ENCODE peak calls at places on chromosomes 3 and 15, in six cellular contexts. One of them, this sample, is unnamed.

GRCh38 chr3:85737846-85738245 is 779.1 kb downstream of the CADM2 start:
- DNase-seq in heart left ventricle: no peak
- DNase-seq in A673: no peak
- DNase-seq in fibroblast of the aortic adventitia: no peak
- DNase-seq in hepatocyte: no peak
- DNase-seq in cardiac muscle cell: no peak
- DNase-seq in this sample: no peak

GRCh38 chr3:13950042-13950441 is 70.2 kb upstream of the WNT7A start:
- DNase-seq in heart left ventricle: no peak
- DNase-seq in A673: peak
- DNase-seq in fibroblast of the aortic adventitia: no peak
- DNase-seq in hepatocyte: no peak
- DNase-seq in cardiac muscle cell: no peak
- DNase-seq in this sample: no peak

GRCh38 chr3:27717200-27717852 is 4.8 kb downstream of the EOMES start:
- DNase-seq in heart left ventricle: no peak
- DNase-seq in A673: no peak
- DNase-seq in fibroblast of the aortic adventitia: no peak
- DNase-seq in hepatocyte: no peak
- DNase-seq in cardiac muscle cell: no peak
- DNase-seq in this sample: no peak

GRCh38 chr15:83498374-83498773 is 51.2 kb downstream of the SH3GL3 start:
- DNase-seq in heart left ventricle: no peak
- DNase-seq in A673: no peak
- DNase-seq in fibroblast of the aortic adventitia: no peak
- DNase-seq in hepatocyte: no peak
- DNase-seq in cardiac muscle cell: no peak
- DNase-seq in this sample: no peak

GRCh38 chr3:31356941-31357340 is 175.8 kb upstream of the STT3B start:
- DNase-seq in heart left ventricle: no peak
- DNase-seq in A673: no peak
- DNase-seq in fibroblast of the aortic adventitia: peak
- DNase-seq in hepatocyte: peak
- DNase-seq in cardiac muscle cell: no peak
- DNase-seq in this sample: peak

GRCh38 chr3:127762077-127762786 is 60.1 kb downstream of the MGLL start:
- DNase-seq in heart left ventricle: peak
- DNase-seq in A673: no peak
- DNase-seq in fibroblast of the aortic adventitia: no peak
- DNase-seq in hepatocyte: no peak
- DNase-seq in cardiac muscle cell: peak
- DNase-seq in this sample: peak

GRCh38 chr3:169147246-169148008 is 516.1 kb downstream of the MECOM start:
- DNase-seq in heart left ventricle: peak
- DNase-seq in A673: peak
- DNase-seq in fibroblast of the aortic adventitia: peak
- DNase-seq in hepatocyte: peak
- DNase-seq in cardiac muscle cell: peak
- DNase-seq in this sample: peak

GRCh38 chr15:67080900-67081431 is 15.6 kb downstream of the SMAD3 start:
- DNase-seq in heart left ventricle: peak
- DNase-seq in A673: peak
- DNase-seq in fibroblast of the aortic adventitia: peak
- DNase-seq in hepatocyte: no peak
- DNase-seq in cardiac muscle cell: no peak
- DNase-seq in this sample: no peak

GRCh38 chr3:134201201-134202130 is 49.2 kb downstream of the RYK start:
- DNase-seq in heart left ventricle: no peak
- DNase-seq in A673: peak
- DNase-seq in fibroblast of the aortic adventitia: peak
- DNase-seq in hepatocyte: no peak
- DNase-seq in cardiac muscle cell: no peak
- DNase-seq in this sample: peak

GRCh38 chr15:67701669-67702068 is 123.6 kb upstream of the SKOR1 start:
- DNase-seq in heart left ventricle: no peak
- DNase-seq in A673: no peak
- DNase-seq in fibroblast of the aortic adventitia: peak
- DNase-seq in hepatocyte: no peak
- DNase-seq in cardiac muscle cell: no peak
- DNase-seq in this sample: peak

GRCh38 chr3:117587416-117587815 is 877.8 kb downstream of the TUSC7 start:
- DNase-seq in heart left ventricle: no peak
- DNase-seq in A673: no peak
- DNase-seq in fibroblast of the aortic adventitia: no peak
- DNase-seq in hepatocyte: no peak
- DNase-seq in cardiac muscle cell: peak
- DNase-seq in this sample: no peak

GRCh38 chr3:14460342-14461005 is 58.1 kb downstream of the SLC6A6 start:
- DNase-seq in heart left ventricle: peak
- DNase-seq in A673: no peak
- DNase-seq in fibroblast of the aortic adventitia: peak
- DNase-seq in hepatocyte: no peak
- DNase-seq in cardiac muscle cell: no peak
- DNase-seq in this sample: peak

GRCh38 chr3:127823590-127823857 is 1.2 kb upstream of the MGLL start:
- DNase-seq in heart left ventricle: no peak
- DNase-seq in A673: no peak
- DNase-seq in fibroblast of the aortic adventitia: no peak
- DNase-seq in hepatocyte: no peak
- DNase-seq in cardiac muscle cell: no peak
- DNase-seq in this sample: no peak

GRCh38 chr3:140494970-140495369 is 182.9 kb upstream of the TRIM42 start:
- DNase-seq in heart left ventricle: no peak
- DNase-seq in A673: no peak
- DNase-seq in fibroblast of the aortic adventitia: no peak
- DNase-seq in hepatocyte: no peak
- DNase-seq in cardiac muscle cell: no peak
- DNase-seq in this sample: no peak

GRCh38 chr3:176430244-176430893 is 766.9 kb downstream of the TBL1XR1 start:
- DNase-seq in heart left ventricle: no peak
- DNase-seq in A673: peak
- DNase-seq in fibroblast of the aortic adventitia: peak
- DNase-seq in hepatocyte: peak
- DNase-seq in cardiac muscle cell: peak
- DNase-seq in this sample: peak

GRCh38 chr15:79680721-79681120 is 216.1 kb downstream of the MTHFS start:
- DNase-seq in heart left ventricle: no peak
- DNase-seq in A673: peak
- DNase-seq in fibroblast of the aortic adventitia: peak
- DNase-seq in hepatocyte: no peak
- DNase-seq in cardiac muscle cell: no peak
- DNase-seq in this sample: peak

GRCh38 chr3:77189684-77190083 is 149.8 kb downstream of the ROBO2 start:
- DNase-seq in heart left ventricle: no peak
- DNase-seq in A673: no peak
- DNase-seq in fibroblast of the aortic adventitia: no peak
- DNase-seq in hepatocyte: no peak
- DNase-seq in cardiac muscle cell: no peak
- DNase-seq in this sample: no peak

GRCh38 chr3:13590841-13591515 is 42.1 kb downstream of the FBLN2 start:
- DNase-seq in heart left ventricle: no peak
- DNase-seq in A673: no peak
- DNase-seq in fibroblast of the aortic adventitia: no peak
- DNase-seq in hepatocyte: no peak
- DNase-seq in cardiac muscle cell: no peak
- DNase-seq in this sample: no peak

GRCh38 chr15:86650084-86650483 is 570.4 kb downstream of the AGBL1 start:
- DNase-seq in heart left ventricle: no peak
- DNase-seq in A673: peak
- DNase-seq in fibroblast of the aortic adventitia: peak
- DNase-seq in hepatocyte: no peak
- DNase-seq in cardiac muscle cell: no peak
- DNase-seq in this sample: no peak

DNA sequence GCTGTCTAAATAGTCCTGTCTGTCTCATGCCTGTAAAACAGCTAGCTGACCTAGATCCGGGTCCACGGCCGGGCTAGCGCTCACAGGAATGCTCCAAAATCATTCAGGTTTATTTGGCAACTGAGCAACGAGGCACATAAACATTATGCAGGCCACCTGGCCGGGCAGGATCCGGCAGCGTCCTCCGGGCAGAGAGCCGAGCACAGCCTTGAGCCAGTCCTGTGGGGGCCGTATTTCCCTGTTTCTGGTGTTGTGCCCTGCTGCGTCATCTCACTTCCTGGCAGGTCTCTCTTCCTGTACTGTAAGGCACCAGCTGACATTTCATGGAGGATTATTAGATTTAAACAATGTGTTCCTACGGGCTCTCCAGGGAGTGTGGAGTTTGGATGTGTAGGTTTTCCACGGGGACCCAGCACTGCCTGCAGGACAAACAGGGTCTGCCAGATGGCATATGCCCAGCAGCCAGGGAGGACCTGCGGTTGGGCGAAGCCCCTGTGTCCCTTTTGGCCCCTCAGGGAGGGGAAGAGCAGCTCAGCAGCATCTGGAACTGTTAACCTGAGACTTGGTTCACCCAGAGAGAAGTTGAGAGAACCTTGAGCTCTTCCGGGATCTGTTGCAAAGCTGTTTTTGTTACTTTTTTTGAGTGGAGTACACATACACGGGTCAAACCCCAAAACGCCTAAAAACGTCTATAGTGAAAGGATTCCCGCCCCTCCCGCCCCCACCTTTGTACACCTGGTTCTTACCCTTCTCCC is 16.5 kb upstream of the LRRK1 start:
- DNase-seq in heart left ventricle: peak
- DNase-seq in A673: peak
- DNase-seq in fibroblast of the aortic adventitia: peak
- DNase-seq in hepatocyte: peak
- DNase-seq in cardiac muscle cell: no peak
- DNase-seq in this sample: peak
- H3K4me3 ChIP-seq in heart left ventricle: peak
- H3K4me3 ChIP-seq in A673: no peak
- H3K4me3 ChIP-seq in fibroblast of the aortic adventitia: peak
- H3K4me3 ChIP-seq in hepatocyte: no peak
- H3K4me3 ChIP-seq in cardiac muscle cell: no peak
- H3K4me3 ChIP-seq in this sample: peak

DNA sequence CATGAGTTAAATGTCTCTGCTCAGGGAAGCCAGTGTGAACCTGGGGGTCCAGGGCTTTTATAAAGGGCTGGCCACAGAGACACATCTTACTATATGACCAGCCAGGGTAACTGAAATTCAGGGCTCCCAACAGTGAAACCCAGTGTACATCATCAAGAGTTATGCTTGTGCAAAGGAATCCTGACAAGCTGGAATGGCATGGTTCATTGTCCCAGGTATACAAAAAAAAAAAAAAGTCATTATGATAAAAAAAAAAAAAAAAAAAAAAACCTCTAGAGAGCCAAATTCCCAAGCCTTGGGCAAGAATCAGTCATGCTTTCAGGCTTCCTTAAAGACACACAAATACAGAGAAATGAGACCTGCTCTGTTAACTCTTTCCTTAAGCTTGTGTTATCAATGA is 452.0 kb downstream of the GABRG3 start:
- DNase-seq in heart left ventricle: no peak
- DNase-seq in A673: no peak
- DNase-seq in fibroblast of the aortic adventitia: no peak
- DNase-seq in hepatocyte: no peak
- DNase-seq in cardiac muscle cell: no peak
- DNase-seq in this sample: no peak
- TF ChIP-seq CTCF in heart left ventricle: no peak
- TF ChIP-seq CTCF in A673: no peak
- TF ChIP-seq CTCF in fibroblast of the aortic adventitia: no peak
- TF ChIP-seq CTCF in hepatocyte: no peak
- TF ChIP-seq CTCF in cardiac muscle cell: no peak
- TF ChIP-seq CTCF in this sample: no peak

DNA sequence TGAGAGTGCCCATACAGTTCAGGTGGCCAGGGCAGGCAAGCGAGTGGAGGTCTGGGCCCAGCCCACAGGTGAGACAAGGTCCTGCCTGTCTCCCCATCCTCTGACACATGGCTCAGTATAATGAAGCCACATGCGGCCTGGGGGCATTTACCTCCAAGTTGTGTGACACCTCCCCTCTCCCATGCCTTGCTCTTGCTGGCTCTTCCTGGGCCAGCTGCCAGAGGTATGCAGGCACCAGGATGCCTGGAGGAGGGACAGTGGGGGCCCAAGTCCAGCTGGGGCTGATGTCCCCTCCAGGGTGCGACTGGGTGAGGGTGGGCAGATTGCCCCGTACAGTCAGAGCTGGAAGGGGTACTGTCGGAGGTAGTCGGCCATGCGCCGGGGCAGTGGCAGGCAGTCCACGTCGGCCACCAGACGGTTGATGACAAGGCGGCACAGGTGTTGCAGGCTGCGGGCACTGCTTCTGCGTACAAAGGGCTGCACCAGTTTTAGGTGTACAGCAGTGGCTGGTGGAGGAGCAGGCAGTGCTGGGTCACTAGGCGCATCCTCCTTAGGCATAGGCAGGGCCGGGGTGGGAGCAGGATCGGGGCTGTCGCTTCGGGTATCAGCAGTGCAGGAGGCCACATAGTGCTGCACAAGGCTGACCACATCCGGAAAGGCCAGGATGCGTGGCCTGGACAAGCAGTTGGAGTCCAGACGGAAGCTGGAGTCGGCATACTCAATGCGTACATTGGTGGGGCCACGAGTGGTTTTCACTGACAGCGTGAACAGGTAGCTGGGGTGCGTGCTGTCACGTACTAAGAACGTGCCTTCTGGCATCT is 4.1 kb downstream of the CISH start:
- DNase-seq in heart left ventricle: peak
- DNase-seq in A673: no peak
- DNase-seq in fibroblast of the aortic adventitia: no peak
- DNase-seq in hepatocyte: no peak
- DNase-seq in cardiac muscle cell: no peak
- DNase-seq in this sample: no peak
- H3K4me3 ChIP-seq in heart left ventricle: no peak
- H3K4me3 ChIP-seq in A673: no peak
- H3K4me3 ChIP-seq in fibroblast of the aortic adventitia: no peak
- H3K4me3 ChIP-seq in hepatocyte: no peak
- H3K4me3 ChIP-seq in cardiac muscle cell: no peak
- H3K4me3 ChIP-seq in this sample: no peak

GRCh38 chr15:48761393-48762158 is 49.3 kb downstream of the CEP152 start:
- DNase-seq in heart left ventricle: no peak
- DNase-seq in A673: no peak
- DNase-seq in fibroblast of the aortic adventitia: no peak
- DNase-seq in hepatocyte: no peak
- DNase-seq in cardiac muscle cell: no peak
- DNase-seq in this sample: peak

GRCh38 chr15:48754011-48754410 is 56.9 kb downstream of the CEP152 start:
- DNase-seq in heart left ventricle: no peak
- DNase-seq in A673: peak
- DNase-seq in fibroblast of the aortic adventitia: no peak
- DNase-seq in hepatocyte: no peak
- DNase-seq in cardiac muscle cell: no peak
- DNase-seq in this sample: no peak

GRCh38 chr15:48759921-48760320 is 50.9 kb downstream of the CEP152 start:
- DNase-seq in heart left ventricle: no peak
- DNase-seq in A673: no peak
- DNase-seq in fibroblast of the aortic adventitia: no peak
- DNase-seq in hepatocyte: peak
- DNase-seq in cardiac muscle cell: no peak
- DNase-seq in this sample: peak

GRCh38 chr15:48757661-48758060 is 53.2 kb downstream of the CEP152 start:
- DNase-seq in heart left ventricle: no peak
- DNase-seq in A673: no peak
- DNase-seq in fibroblast of the aortic adventitia: no peak
- DNase-seq in hepatocyte: no peak
- DNase-seq in cardiac muscle cell: no peak
- DNase-seq in this sample: no peak
- TF ChIP-seq CTCF in heart left ventricle: no peak
- TF ChIP-seq CTCF in A673: no peak
- TF ChIP-seq CTCF in fibroblast of the aortic adventitia: no peak
- TF ChIP-seq CTCF in hepatocyte: no peak
- TF ChIP-seq CTCF in cardiac muscle cell: no peak
- TF ChIP-seq CTCF in this sample: no peak